ENCODE peak calls at places on chromosomes 11 and 22, in seven cellular contexts. A is dermis blood vessel endothelial cell, Z is HT1080, T is NT2/D1, G is GM12865, L is iPS-NIHi11, E is NCI-H187. N is an unnamed sample.
A peak's percentile ranks its signal among the peaks of the same experiment; 100 is the strongest.

GRCh38 chr22:19873138-19873959 is 18.7 kb upstream of the GNB1L start:
- DNase-seq in A (peak; percentile 24), Z (no peak), T (no peak), G (no peak), L (no peak), E (no peak), N (no peak)

GRCh38 chr22:40039482-40039881 is 44.7 kb downstream of the FAM83F start:
- DNase-seq in A (no peak), Z (no peak), T (no peak), G (no peak), L (no peak), E (no peak), N (no peak)

GRCh38 chr11:83349371-83349770 is 63.2 kb upstream of the CCDC90B start:
- DNase-seq in A (no peak), Z (no peak), T (no peak), G (no peak), L (no peak), E (no peak), N (no peak)

GRCh38 chr22:49686495-49687219 is 141.0 kb downstream of the BRD1 start:
- DNase-seq in A (no peak), Z (no peak), T (no peak), G (no peak), L (no peak), E (no peak), N (no peak)

GRCh38 chr11:68040957-68041591 is 2.2 kb downstream of the TCIRG1 start:
- DNase-seq in A (no peak), Z (no peak), T (no peak), G (no peak), L (no peak), E (no peak), N (no peak)

GRCh38 chr22:36360871-36361383 is 26.8 kb downstream of the MYH9 start:
- DNase-seq in A (no peak), Z (no peak), T (no peak), G (no peak), L (no peak), E (no peak), N (no peak)

GRCh38 chr11:61118004-61118403 is 15.7 kb downstream of the CD5 start:
- DNase-seq in A (no peak), Z (no peak), T (no peak), G (no peak), L (no peak), E (no peak), N (no peak)

GRCh38 chr11:73234403-73235181 is 16.5 kb downstream of the P2RY2 start:
- DNase-seq in A (no peak), Z (no peak), T (no peak), G (no peak), L (no peak), E (no peak), N (no peak)

GRCh38 chr22:45263790-45264269 is 20.9 kb upstream of the UPK3A start:
- DNase-seq in A (peak; percentile 88), Z (peak; percentile 81), T (no peak), G (peak; percentile 88), L (peak; percentile 87), E (no peak), N (peak; percentile 71)

GRCh38 chr11:87224486-87224885 is 186.8 kb downstream of the TMEM135 start:
- DNase-seq in A (no peak), Z (no peak), T (no peak), G (no peak), L (no peak), E (no peak), N (no peak)

GRCh38 chr11:86174101-86175046 is 70.2 kb upstream of the EED start:
- DNase-seq in A (peak; percentile 99), Z (peak; percentile 98), T (no peak), G (no peak), L (no peak), E (no peak), N (no peak)

GRCh38 chr11:123405123-123405592 is 24.9 kb upstream of the GRAMD1B start:
- DNase-seq in A (no peak), Z (no peak), T (no peak), G (peak; percentile 57), L (peak; percentile 24), E (no peak), N (no peak)

GRCh38 chr11:132649277-132649676 is 883.0 kb downstream of the OPCML start:
- DNase-seq in A (no peak), Z (no peak), T (no peak), G (no peak), L (no peak), E (no peak), N (no peak)

GRCh38 chr11:131064373-131064991 is 148.2 kb upstream of the SNX19 start:
- DNase-seq in A (peak; percentile 40), Z (peak; percentile 72), T (peak; percentile 87), G (peak; percentile 69), L (peak; percentile 90), E (no peak), N (peak; percentile 28)

GRCh38 chr11:46315033-46315738 is 32.1 kb upstream of the DGKZ start:
- DNase-seq in A (peak; percentile 87), Z (peak; percentile 80), T (peak; percentile 92), G (peak; percentile 79), L (peak; percentile 96), E (peak; percentile 39), N (peak; percentile 63)

GRCh38 chr22:22935546-22936157 is 48.0 kb downstream of the IGLL5 start:
- DNase-seq in A (no peak), Z (no peak), T (no peak), G (peak; percentile 99), L (peak; percentile 68), E (no peak), N (no peak)

GRCh38 chr11:12185914-12186313 is 75.5 kb downstream of the MICAL2 start:
- DNase-seq in A (peak; percentile 89), Z (peak; percentile 52), T (no peak), G (no peak), L (no peak), E (peak; percentile 29), N (peak; percentile 75)

GRCh38 chr11:16610738-16611388 is 127.6 kb upstream of the C11orf58 start:
- DNase-seq in A (no peak), Z (no peak), T (no peak), G (no peak), L (no peak), E (no peak), N (no peak)

N was measured in foreskin melanocyte.